ENCODE peak calls at places on chromosome 4, in four cellular contexts. T is AG10803, D is IMR-90, K is PC-9. C is an unnamed sample.

GRCh38 chr4:97587912-97588311 is 555.4 kb downstream of the STPG2 start:
- DNase-seq in T (no peak), D (no peak), K (no peak), C (no peak)

GRCh38 chr4:138039010-138039409 is 203.1 kb downstream of the SLC7A11 start:
- DNase-seq in T (peak), D (peak), K (no peak), C (no peak)

GRCh38 chr4:76639292-76639691 is 204.3 kb downstream of the SHROOM3 start:
- DNase-seq in T (no peak), D (peak), K (peak), C (no peak)

GRCh38 chr4:110510955-110511544 is 35.1 kb downstream of the ENPEP start:
- DNase-seq in T (peak), D (peak), K (no peak), C (peak)

GRCh38 chr4:5383191-5383980 is 325.0 kb downstream of the EVC2 start:
- DNase-seq in T (no peak), D (peak), K (no peak), C (no peak)

GRCh38 chr4:5888222-5888701 is 4.6 kb downstream of the CRMP1 start:
- DNase-seq in T (no peak), D (no peak), K (no peak), C (no peak)

GRCh38 chr4:23932935-23933334 is 43.1 kb upstream of the PPARGC1A start:
- DNase-seq in T (peak), D (peak), K (no peak), C (no peak)

GRCh38 chr4:52852696-52853095 is 9.4 kb upstream of the RASL11B start:
- DNase-seq in T (no peak), D (no peak), K (no peak), C (no peak)

DNA sequence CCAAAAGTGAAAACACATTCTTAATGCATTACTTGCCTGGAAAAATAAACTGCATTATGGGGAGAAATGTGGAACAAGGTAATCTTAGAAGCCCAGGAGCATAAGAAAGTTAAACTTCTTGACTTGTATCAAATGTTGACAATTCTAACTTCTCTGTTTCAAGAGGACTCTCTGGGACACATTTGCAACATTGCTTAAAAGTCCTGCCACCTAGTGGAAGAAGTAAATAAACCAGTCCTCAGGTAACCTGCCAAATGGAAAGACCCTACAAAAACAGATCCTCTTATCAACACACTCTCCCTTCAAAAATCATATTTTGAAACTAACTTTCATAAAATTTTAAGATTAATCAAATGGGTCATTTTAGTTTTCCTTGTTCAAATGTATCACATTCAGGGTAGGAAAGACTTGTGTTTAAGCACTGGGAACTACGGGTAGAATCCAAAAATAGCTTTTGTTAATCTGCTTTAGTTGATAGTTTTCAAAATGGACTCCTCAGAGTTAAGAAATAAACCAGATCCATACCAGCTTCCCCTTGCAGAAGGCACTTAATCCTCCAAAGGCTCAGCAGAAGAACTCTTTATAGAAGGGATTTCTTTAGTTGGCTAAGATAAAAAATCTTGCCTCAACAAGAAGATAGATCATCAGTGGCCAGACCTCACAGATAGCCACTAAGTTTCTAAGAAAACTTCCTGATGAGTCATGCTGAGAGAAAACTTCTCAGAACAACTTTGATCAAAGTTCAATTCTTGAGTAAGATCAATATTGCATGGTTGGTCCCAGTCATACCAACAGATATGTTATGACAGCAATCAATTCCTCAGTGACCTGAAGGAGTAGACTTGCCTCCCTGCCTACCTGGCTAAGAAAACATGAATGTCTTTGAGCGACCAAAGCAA is 141.7 kb downstream of the HHIP start:
- DNase-seq in T (peak), D (peak), K (no peak), C (peak)
- TF ChIP-seq CTCF in T (peak), D (peak), K (peak), C (peak)

GRCh38 chr4:100742045-100742444 is 224.2 kb upstream of the EMCN start:
- DNase-seq in T (peak), D (peak), K (no peak), C (no peak)
- TF ChIP-seq CTCF in T (peak), D (peak), K (peak), C (no peak)

GRCh38 chr4:146193628-146194027 is 18.1 kb downstream of the LSM6 start:
- DNase-seq in T (no peak), D (no peak), K (no peak), C (no peak)

GRCh38 chr4:146194212-146194611 is 18.7 kb downstream of the LSM6 start:
- DNase-seq in T (no peak), D (no peak), K (no peak), C (no peak)

GRCh38 chr4:146190393-146190910 is 14.9 kb downstream of the LSM6 start:
- DNase-seq in T (no peak), D (no peak), K (no peak), C (no peak)

GRCh38 chr4:146186556-146186955 is 11.0 kb downstream of the LSM6 start:
- DNase-seq in T (no peak), D (no peak), K (no peak), C (no peak)

GRCh38 chr4:146192060-146192459 is 16.5 kb downstream of the LSM6 start:
- DNase-seq in T (peak), D (no peak), K (no peak), C (no peak)
- TF ChIP-seq CTCF in T (peak), D (no peak), K (no peak), C (no peak)

DNA sequence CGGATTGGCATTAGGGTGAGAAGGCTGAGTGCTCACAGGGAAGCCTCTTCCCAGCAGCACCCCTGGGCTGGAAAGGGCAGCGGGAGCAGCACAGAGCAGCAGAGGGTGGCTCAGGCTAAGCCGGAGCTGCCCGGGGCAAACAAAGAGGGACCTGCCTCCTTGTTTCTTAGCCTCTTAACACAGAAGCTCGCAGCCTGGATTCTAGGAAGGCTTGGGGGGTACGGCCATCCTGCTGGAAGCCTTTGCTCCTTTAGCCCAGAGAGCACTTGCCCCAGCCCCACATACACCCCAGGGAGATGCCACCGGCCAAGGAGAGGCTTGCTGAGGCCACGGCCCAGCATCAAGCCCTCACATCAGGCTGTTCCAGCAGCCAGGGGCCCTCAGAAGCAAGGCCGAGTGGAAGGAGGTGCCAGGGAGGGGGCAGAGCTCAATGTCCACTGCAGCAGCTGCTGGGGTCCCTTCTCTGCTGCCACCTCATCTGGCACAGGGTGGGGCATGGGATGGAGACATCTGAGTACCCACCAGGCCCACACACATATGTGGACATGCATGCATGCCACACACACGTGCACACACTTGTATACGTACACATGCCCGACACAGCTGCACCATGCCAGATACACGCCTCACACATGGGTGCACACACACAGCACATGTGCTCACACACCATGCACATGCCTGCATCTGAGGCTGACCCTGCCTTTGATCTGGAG is 20.3 kb upstream of the SPON2 start:
- DNase-seq in T (no peak), D (no peak), K (no peak), C (no peak)
- TF ChIP-seq CTCF in T (no peak), D (no peak), K (no peak), C (no peak)

C was measured in GM10248.